ENCODE peak calls at places on chromosomes 2 and 18, in ten cellular contexts. One of them, this sample, is unnamed.

GRCh38 chr2:66696374-66696773 is 261.4 kb downstream of the MEIS1 start:
- DNase-seq in GM12892: no peak
- DNase-seq in mucosa of gallbladder: no peak
- DNase-seq in SJSA1: no peak
- DNase-seq in stimulated activated CD4-positive, alpha-beta T cell treated with anti-CD3 and anti-CD28 coated beads, Interleukin-4, amount 100 ng/mL, for 4 hours: no peak
- DNase-seq in adipocyte: no peak
- DNase-seq in astrocyte of the cerebellum: no peak
- DNase-seq in LoVo: no peak
- DNase-seq in activated T-helper 9 cell treated with anti-CD3 and anti-CD28 coated beads, Interleukin-2, amount 50 U/mL, for 16 hours: no peak
- DNase-seq in NCI-H524: no peak
- DNase-seq in this sample: no peak

GRCh38 chr2:203340791-203341487 is 12.7 kb downstream of the ABI2 start:
- DNase-seq in GM12892: no peak
- DNase-seq in mucosa of gallbladder: no peak
- DNase-seq in SJSA1: peak; percentile 91
- DNase-seq in stimulated activated CD4-positive, alpha-beta T cell treated with anti-CD3 and anti-CD28 coated beads, Interleukin-4, amount 100 ng/mL, for 4 hours: no peak
- DNase-seq in adipocyte: peak; percentile 91
- DNase-seq in astrocyte of the cerebellum: peak; percentile 84
- DNase-seq in LoVo: no peak
- DNase-seq in activated T-helper 9 cell treated with anti-CD3 and anti-CD28 coated beads, Interleukin-2, amount 50 U/mL, for 16 hours: no peak
- DNase-seq in NCI-H524: no peak
- DNase-seq in this sample: no peak

GRCh38 chr18:13292736-13293135 is 74.2 kb downstream of the LDLRAD4 start:
- DNase-seq in GM12892: no peak
- DNase-seq in mucosa of gallbladder: no peak
- DNase-seq in SJSA1: no peak
- DNase-seq in stimulated activated CD4-positive, alpha-beta T cell treated with anti-CD3 and anti-CD28 coated beads, Interleukin-4, amount 100 ng/mL, for 4 hours: no peak
- DNase-seq in adipocyte: no peak
- DNase-seq in astrocyte of the cerebellum: no peak
- DNase-seq in LoVo: no peak
- DNase-seq in activated T-helper 9 cell treated with anti-CD3 and anti-CD28 coated beads, Interleukin-2, amount 50 U/mL, for 16 hours: no peak
- DNase-seq in NCI-H524: no peak
- DNase-seq in this sample: no peak

GRCh38 chr2:167582619-167583018 is 664.8 kb downstream of the STK39 start:
- DNase-seq in GM12892: no peak
- DNase-seq in mucosa of gallbladder: no peak
- DNase-seq in SJSA1: no peak
- DNase-seq in stimulated activated CD4-positive, alpha-beta T cell treated with anti-CD3 and anti-CD28 coated beads, Interleukin-4, amount 100 ng/mL, for 4 hours: no peak
- DNase-seq in adipocyte: no peak
- DNase-seq in astrocyte of the cerebellum: no peak
- DNase-seq in LoVo: no peak
- DNase-seq in activated T-helper 9 cell treated with anti-CD3 and anti-CD28 coated beads, Interleukin-2, amount 50 U/mL, for 16 hours: no peak
- DNase-seq in NCI-H524: no peak
- DNase-seq in this sample: peak; percentile 34

GRCh38 chr2:73214120-73215035 is at the start of gene SMYD5:
- DNase-seq in GM12892: peak; percentile 85
- DNase-seq in mucosa of gallbladder: peak; percentile 84
- DNase-seq in SJSA1: peak; percentile 75
- DNase-seq in stimulated activated CD4-positive, alpha-beta T cell treated with anti-CD3 and anti-CD28 coated beads, Interleukin-4, amount 100 ng/mL, for 4 hours: peak; percentile 91
- DNase-seq in adipocyte: peak; percentile 89
- DNase-seq in astrocyte of the cerebellum: no peak
- DNase-seq in LoVo: peak; percentile 87
- DNase-seq in activated T-helper 9 cell treated with anti-CD3 and anti-CD28 coated beads, Interleukin-2, amount 50 U/mL, for 16 hours: peak; percentile 87
- DNase-seq in NCI-H524: peak; percentile 66
- DNase-seq in this sample: peak; percentile 90

GRCh38 chr2:191221666-191222065 is 23.5 kb upstream of the MYO1B start:
- DNase-seq in GM12892: no peak
- DNase-seq in mucosa of gallbladder: no peak
- DNase-seq in SJSA1: no peak
- DNase-seq in stimulated activated CD4-positive, alpha-beta T cell treated with anti-CD3 and anti-CD28 coated beads, Interleukin-4, amount 100 ng/mL, for 4 hours: no peak
- DNase-seq in adipocyte: no peak
- DNase-seq in astrocyte of the cerebellum: no peak
- DNase-seq in LoVo: no peak
- DNase-seq in activated T-helper 9 cell treated with anti-CD3 and anti-CD28 coated beads, Interleukin-2, amount 50 U/mL, for 16 hours: no peak
- DNase-seq in NCI-H524: no peak
- DNase-seq in this sample: no peak

GRCh38 chr2:86794866-86795265 is 4.2 kb upstream of the CD8A start:
- DNase-seq in GM12892: no peak
- DNase-seq in mucosa of gallbladder: no peak
- DNase-seq in SJSA1: no peak
- DNase-seq in stimulated activated CD4-positive, alpha-beta T cell treated with anti-CD3 and anti-CD28 coated beads, Interleukin-4, amount 100 ng/mL, for 4 hours: no peak
- DNase-seq in adipocyte: no peak
- DNase-seq in astrocyte of the cerebellum: no peak
- DNase-seq in LoVo: no peak
- DNase-seq in activated T-helper 9 cell treated with anti-CD3 and anti-CD28 coated beads, Interleukin-2, amount 50 U/mL, for 16 hours: no peak
- DNase-seq in NCI-H524: no peak
- DNase-seq in this sample: no peak

GRCh38 chr18:45954070-45954712 is 12.9 kb downstream of the EPG5 start:
- DNase-seq in GM12892: no peak
- DNase-seq in mucosa of gallbladder: no peak
- DNase-seq in SJSA1: peak; percentile 72
- DNase-seq in stimulated activated CD4-positive, alpha-beta T cell treated with anti-CD3 and anti-CD28 coated beads, Interleukin-4, amount 100 ng/mL, for 4 hours: no peak
- DNase-seq in adipocyte: peak; percentile 87
- DNase-seq in astrocyte of the cerebellum: peak; percentile 58
- DNase-seq in LoVo: peak; percentile 11
- DNase-seq in activated T-helper 9 cell treated with anti-CD3 and anti-CD28 coated beads, Interleukin-2, amount 50 U/mL, for 16 hours: no peak
- DNase-seq in NCI-H524: no peak
- DNase-seq in this sample: no peak

GRCh38 chr2:155600296-155600695 is 732.2 kb downstream of the NR4A2 start:
- DNase-seq in GM12892: no peak
- DNase-seq in mucosa of gallbladder: no peak
- DNase-seq in SJSA1: no peak
- DNase-seq in stimulated activated CD4-positive, alpha-beta T cell treated with anti-CD3 and anti-CD28 coated beads, Interleukin-4, amount 100 ng/mL, for 4 hours: no peak
- DNase-seq in adipocyte: no peak
- DNase-seq in astrocyte of the cerebellum: no peak
- DNase-seq in LoVo: no peak
- DNase-seq in activated T-helper 9 cell treated with anti-CD3 and anti-CD28 coated beads, Interleukin-2, amount 50 U/mL, for 16 hours: no peak
- DNase-seq in NCI-H524: no peak
- DNase-seq in this sample: no peak

GRCh38 chr2:102155703-102156515 is 13.4 kb downstream of the IL1R1 start:
- DNase-seq in GM12892: no peak
- DNase-seq in mucosa of gallbladder: no peak
- DNase-seq in SJSA1: no peak
- DNase-seq in stimulated activated CD4-positive, alpha-beta T cell treated with anti-CD3 and anti-CD28 coated beads, Interleukin-4, amount 100 ng/mL, for 4 hours: no peak
- DNase-seq in adipocyte: peak; percentile 84
- DNase-seq in astrocyte of the cerebellum: no peak
- DNase-seq in LoVo: no peak
- DNase-seq in activated T-helper 9 cell treated with anti-CD3 and anti-CD28 coated beads, Interleukin-2, amount 50 U/mL, for 16 hours: no peak
- DNase-seq in NCI-H524: no peak
- DNase-seq in this sample: no peak

GRCh38 chr18:8052237-8052701 is 485.2 kb downstream of the PTPRM start:
- DNase-seq in GM12892: no peak
- DNase-seq in mucosa of gallbladder: no peak
- DNase-seq in SJSA1: peak; percentile 24
- DNase-seq in stimulated activated CD4-positive, alpha-beta T cell treated with anti-CD3 and anti-CD28 coated beads, Interleukin-4, amount 100 ng/mL, for 4 hours: no peak
- DNase-seq in adipocyte: peak; percentile 21
- DNase-seq in astrocyte of the cerebellum: no peak
- DNase-seq in LoVo: no peak
- DNase-seq in activated T-helper 9 cell treated with anti-CD3 and anti-CD28 coated beads, Interleukin-2, amount 50 U/mL, for 16 hours: no peak
- DNase-seq in NCI-H524: no peak
- DNase-seq in this sample: no peak

GRCh38 chr2:44102790-44103642 is 65.7 kb upstream of the PPM1B start:
- DNase-seq in GM12892: no peak
- DNase-seq in mucosa of gallbladder: no peak
- DNase-seq in SJSA1: no peak
- DNase-seq in stimulated activated CD4-positive, alpha-beta T cell treated with anti-CD3 and anti-CD28 coated beads, Interleukin-4, amount 100 ng/mL, for 4 hours: no peak
- DNase-seq in adipocyte: no peak
- DNase-seq in astrocyte of the cerebellum: no peak
- DNase-seq in LoVo: no peak
- DNase-seq in activated T-helper 9 cell treated with anti-CD3 and anti-CD28 coated beads, Interleukin-2, amount 50 U/mL, for 16 hours: no peak
- DNase-seq in NCI-H524: no peak
- DNase-seq in this sample: no peak

GRCh38 chr2:148122788-148123187 is 101.9 kb downstream of the MBD5 start:
- DNase-seq in GM12892: no peak
- DNase-seq in mucosa of gallbladder: no peak
- DNase-seq in SJSA1: no peak
- DNase-seq in stimulated activated CD4-positive, alpha-beta T cell treated with anti-CD3 and anti-CD28 coated beads, Interleukin-4, amount 100 ng/mL, for 4 hours: no peak
- DNase-seq in adipocyte: peak; percentile 22
- DNase-seq in astrocyte of the cerebellum: no peak
- DNase-seq in LoVo: no peak
- DNase-seq in activated T-helper 9 cell treated with anti-CD3 and anti-CD28 coated beads, Interleukin-2, amount 50 U/mL, for 16 hours: no peak
- DNase-seq in NCI-H524: no peak
- DNase-seq in this sample: no peak

GRCh38 chr18:24923138-24923537 is 428.8 kb downstream of the ZNF521 start:
- DNase-seq in GM12892: no peak
- DNase-seq in mucosa of gallbladder: no peak
- DNase-seq in SJSA1: no peak
- DNase-seq in stimulated activated CD4-positive, alpha-beta T cell treated with anti-CD3 and anti-CD28 coated beads, Interleukin-4, amount 100 ng/mL, for 4 hours: no peak
- DNase-seq in adipocyte: no peak
- DNase-seq in astrocyte of the cerebellum: no peak
- DNase-seq in LoVo: no peak
- DNase-seq in activated T-helper 9 cell treated with anti-CD3 and anti-CD28 coated beads, Interleukin-2, amount 50 U/mL, for 16 hours: no peak
- DNase-seq in NCI-H524: no peak
- DNase-seq in this sample: no peak

GRCh38 chr2:235433860-235434259 is 60.0 kb upstream of the AGAP1 start:
- DNase-seq in GM12892: no peak
- DNase-seq in mucosa of gallbladder: peak; percentile 69
- DNase-seq in SJSA1: no peak
- DNase-seq in stimulated activated CD4-positive, alpha-beta T cell treated with anti-CD3 and anti-CD28 coated beads, Interleukin-4, amount 100 ng/mL, for 4 hours: no peak
- DNase-seq in adipocyte: no peak
- DNase-seq in astrocyte of the cerebellum: no peak
- DNase-seq in LoVo: no peak
- DNase-seq in activated T-helper 9 cell treated with anti-CD3 and anti-CD28 coated beads, Interleukin-2, amount 50 U/mL, for 16 hours: no peak
- DNase-seq in NCI-H524: no peak
- DNase-seq in this sample: no peak

GRCh38 chr18:58937204-58937603 is 72.5 kb downstream of the ZNF532 start:
- DNase-seq in GM12892: no peak
- DNase-seq in mucosa of gallbladder: no peak
- DNase-seq in SJSA1: peak; percentile 33
- DNase-seq in stimulated activated CD4-positive, alpha-beta T cell treated with anti-CD3 and anti-CD28 coated beads, Interleukin-4, amount 100 ng/mL, for 4 hours: no peak
- DNase-seq in adipocyte: peak; percentile 59
- DNase-seq in astrocyte of the cerebellum: peak; percentile 12
- DNase-seq in LoVo: no peak
- DNase-seq in activated T-helper 9 cell treated with anti-CD3 and anti-CD28 coated beads, Interleukin-2, amount 50 U/mL, for 16 hours: no peak
- DNase-seq in NCI-H524: no peak
- DNase-seq in this sample: no peak